ENCODE peak calls at places on chromosome 13, in six cellular contexts. R, K, F, J, S and E are unnamed samples.

GRCh38 chr13:31007392-31007791 is 74.9 kb downstream of the TEX26 start:
- DNase-seq in R (peak; percentile 84), J (no peak), K (no peak), F (no peak), S (no peak), E (no peak)

GRCh38 chr13:98910501-98910951 is 67.3 kb downstream of the DOCK9 start:
- DNase-seq in F (peak; percentile 67), S (peak; percentile 77), R (no peak), K (no peak), J (peak; percentile 4), E (peak; percentile 25)

GRCh38 chr13:80585531-80585930 is 244.6 kb upstream of the SPRY2 start:
- DNase-seq in R (no peak), J (no peak), S (no peak), K (no peak), F (no peak), E (no peak)

GRCh38 chr13:97307882-97308624 is 85.9 kb downstream of the MBNL2 start:
- DNase-seq in J (no peak), S (peak; percentile 62), K (no peak), F (peak; percentile 46), R (peak; percentile 81), E (peak; percentile 29)

GRCh38 chr13:77033717-77034302 is 6.9 kb upstream of the FBXL3 start:
- DNase-seq in F (no peak), K (no peak), S (peak; percentile 77), R (no peak), J (no peak), E (no peak)

GRCh38 chr13:40617801-40618356 is 48.6 kb downstream of the FOXO1 start:
- DNase-seq in R (no peak), J (no peak), S (no peak), F (peak; percentile 53), K (no peak), E (no peak)

GRCh38 chr13:110275931-110276552 is 30.9 kb downstream of the COL4A1 start:
- DNase-seq in F (no peak), R (no peak), K (no peak), S (peak; percentile 78), J (no peak), E (peak; percentile 80)

GRCh38 chr13:75173457-75174356 is 308.3 kb downstream of the TBC1D4 start:
- DNase-seq in F (peak; percentile 88), R (no peak), S (no peak), K (no peak), J (no peak), E (no peak)

GRCh38 chr13:76610819-76611415 is 275.3 kb downstream of the KCTD12 start:
- DNase-seq in S (no peak), F (no peak), K (no peak), J (no peak), R (no peak), E (no peak)